ENCODE peak calls at places on chromosomes 13 and 19, in five cellular contexts. A is HepG2, U is suprapubic skin, R is ovary, O is upper lobe of left lung. D is an unnamed sample.

GRCh38 chr13:40622761-40623160 is 43.7 kb downstream of the FOXO1 start:
- DNase-seq in A (no peak), U (no peak), R (no peak), O (no peak), D (no peak)

GRCh38 chr19:42140125-42140754 is 8.0 kb upstream of the POU2F2 start:
- DNase-seq in A (peak; percentile 31), U (no peak), R (peak; percentile 48), O (peak; percentile 69), D (peak; percentile 48)

GRCh38 chr19:41399091-41399490 is 1.5 kb downstream of the BCKDHA start:
- DNase-seq in A (no peak), U (no peak), R (no peak), O (no peak), D (no peak)

GRCh38 chr19:55080121-55080914 is 4.6 kb downstream of the EPS8L1 start:
- DNase-seq in A (peak; percentile 35), U (peak; percentile 80), R (no peak), O (peak; percentile 94), D (peak; percentile 91)

GRCh38 chr13:60162096-60162495 is 1.6 kb downstream of the DIAPH3 start:
- DNase-seq in A (no peak), U (no peak), R (no peak), O (no peak), D (no peak)

GRCh38 chr13:26011996-26012688 is 39.7 kb downstream of the SHISA2 start:
- DNase-seq in A (no peak), U (no peak), R (no peak), O (peak; percentile 79), D (no peak)

GRCh38 chr13:53136554-53136953 is 107.9 kb downstream of the OLFM4 start:
- DNase-seq in A (no peak), U (no peak), R (no peak), O (no peak), D (no peak)

GRCh38 chr19:3154957-3155736 is 19.3 kb downstream of the GNA15 start:
- DNase-seq in A (peak; percentile 50), U (peak; percentile 84), R (no peak), O (no peak), D (peak; percentile 62)

GRCh38 chr13:45415112-45415511 is 3.1 kb downstream of the SLC25A30 start:
- DNase-seq in A (no peak), U (no peak), R (no peak), O (no peak), D (no peak)

GRCh38 chr19:51501594-51502263 is at the start of gene SIGLEC12:
- DNase-seq in A (no peak), U (no peak), R (no peak), O (no peak), D (peak; percentile 28)

GRCh38 chr13:31200636-31200970 is 828 bp downstream of the B3GLCT start:
- DNase-seq in A (peak; percentile 24), U (peak; percentile 80), R (peak; percentile 38), O (peak; percentile 94), D (peak; percentile 63)

GRCh38 chr13:51444922-51445321 is 7.9 kb downstream of the INTS6 start:
- DNase-seq in A (no peak), U (no peak), R (no peak), O (no peak), D (no peak)

GRCh38 chr13:110001622-110002275 is 215.4 kb upstream of the IRS2 start:
- DNase-seq in A (no peak), U (no peak), R (no peak), O (no peak), D (no peak)

GRCh38 chr19:50007170-50007569 is 18.0 kb downstream of the VRK3 start:
- DNase-seq in A (no peak), U (no peak), R (no peak), O (no peak), D (no peak)

GRCh38 chr13:25988655-25989054 is 63.2 kb downstream of the SHISA2 start:
- DNase-seq in A (no peak), U (no peak), R (no peak), O (no peak), D (no peak)

GRCh38 chr13:27533155-27533643 is 82.8 kb upstream of the MTIF3 start:
- DNase-seq in A (peak; percentile 65), U (peak; percentile 84), R (peak; percentile 64), O (peak; percentile 93), D (peak; percentile 87)

GRCh38 chr19:46413262-46414031 is at the start of gene CCDC8:
- DNase-seq in A (no peak), U (peak; percentile 64), R (peak; percentile 98), O (peak; percentile 91), D (peak; percentile 57)

GRCh38 chr13:39864221-39864620 is 208.8 kb downstream of the COG6 start:
- DNase-seq in A (no peak), U (no peak), R (no peak), O (no peak), D (no peak)

GRCh38 chr19:8489591-8490394 is 12.6 kb downstream of the PRAM1 start:
- DNase-seq in A (no peak), U (no peak), R (no peak), O (peak; percentile 62), D (no peak)

GRCh38 chr13:20174656-20175405 is 14.0 kb upstream of the GJA3 start:
- DNase-seq in A (peak; percentile 26), U (peak; percentile 93), R (peak; percentile 24), O (peak; percentile 77), D (peak; percentile 85)

GRCh38 chr13:66657165-66657895 is 572.8 kb downstream of the PCDH9 start:
- DNase-seq in A (peak; percentile 11), U (peak; percentile 71), R (no peak), O (no peak), D (no peak)
- TF ChIP-seq EP300 in A (no peak), U (no peak), R (no peak), O (no peak), D (no peak)

DNA sequence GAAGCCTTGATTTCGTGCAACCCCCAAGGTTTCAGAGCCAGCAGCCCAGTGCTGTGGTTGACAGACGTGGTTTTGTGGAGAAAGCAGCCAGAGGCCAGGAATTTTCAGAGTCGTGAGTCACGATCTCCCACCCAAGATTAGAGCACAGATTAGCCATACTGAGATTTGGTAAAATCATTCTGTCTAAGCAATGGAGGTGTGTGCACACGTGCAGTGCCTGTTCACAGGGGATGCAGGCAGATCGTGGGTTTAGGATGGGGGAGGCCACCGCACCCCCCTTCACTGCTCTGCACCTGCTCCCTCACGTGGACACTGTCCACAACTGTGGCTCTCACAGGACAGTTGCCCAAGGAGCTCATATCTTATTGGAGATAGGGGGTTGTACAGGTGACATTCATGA is 46.6 kb upstream of the GPR183 start:
- DNase-seq in A (no peak), U (no peak), R (no peak), O (no peak), D (no peak)
- H3K4me1 ChIP-seq in A (no peaks in the 10 kb centered on the region), U (peaks cover 33% of the 10 kb centered on the region), R (peaks cover 11% of the 10 kb centered on the region), O (peaks cover 18% of the 10 kb centered on the region), D (peaks cover 27% of the 10 kb centered on the region)

DNA sequence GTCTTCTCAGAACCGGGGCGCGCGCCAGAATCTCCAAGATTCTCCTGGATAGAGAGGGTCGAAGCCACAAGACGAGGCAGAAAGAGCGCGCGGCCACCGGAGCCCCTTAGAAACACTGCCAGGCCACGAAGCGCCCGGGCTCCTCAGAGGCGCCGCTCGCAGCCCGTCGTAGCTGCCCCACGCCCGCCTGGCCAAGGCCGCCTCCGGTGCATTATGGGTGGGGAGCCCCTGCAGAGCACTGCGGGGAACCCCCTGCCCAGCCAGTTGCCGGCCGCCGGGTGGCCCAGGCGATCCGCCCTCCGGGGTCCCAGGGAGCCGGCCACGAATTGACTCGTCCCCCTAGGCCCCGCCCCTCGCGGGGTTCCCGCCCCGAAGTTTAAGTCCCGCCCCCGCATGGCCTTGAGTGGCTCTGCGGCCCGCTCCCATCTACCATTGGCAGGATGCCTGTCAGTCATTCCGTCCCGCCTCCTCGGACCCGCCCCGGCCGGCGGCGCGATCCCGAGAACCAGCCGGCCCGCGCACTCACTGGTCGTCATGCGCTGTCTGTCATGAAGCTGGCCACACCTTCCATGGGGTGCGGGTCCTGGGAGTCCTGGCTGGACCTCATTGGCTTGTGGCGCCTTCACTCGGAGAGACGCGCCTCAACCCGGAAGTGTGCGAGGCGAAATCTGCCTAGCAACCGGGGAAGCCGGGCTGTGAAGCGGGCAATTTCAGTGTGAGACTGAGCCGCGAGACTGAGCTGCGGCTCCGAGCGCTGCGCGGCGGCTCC is 20.2 kb upstream of the GATAD2A start:
- DNase-seq in A (peak; percentile 99), U (peak; percentile 100), R (peak; percentile 100), O (peak; percentile 100), D (peak; percentile 100)
- TF ChIP-seq EP300 in A (no peak), U (no peak), R (no peak), O (no peak), D (no peak)

GRCh38 chr13:98540476-98540875 is 36.4 kb downstream of the STK24 start:
- DNase-seq in A (no peak), U (no peak), R (no peak), O (no peak), D (no peak)
- H3K4me1 ChIP-seq in A (peaks cover 87% of the 10 kb centered on the region), U (peaks cover 90% of the 10 kb centered on the region), R (peaks cover 26% of the 10 kb centered on the region), O (peaks cover 69% of the 10 kb centered on the region), D (peaks cover 47% of the 10 kb centered on the region)

GRCh38 chr19:35346193-35347052 is 1.3 kb upstream of the FFAR1 start:
- DNase-seq in A (peak; percentile 16), U (peak; percentile 48), R (no peak), O (no peak), D (peak; percentile 63)
- TF ChIP-seq EP300 in A (no peak), U (no peak), R (no peak), O (no peak), D (no peak)

GRCh38 chr19:18416778-18417249 is 2.4 kb upstream of the SSBP4 start:
- DNase-seq in A (peak; percentile 70), U (peak; percentile 97), R (peak; percentile 89), O (peak; percentile 95), D (peak; percentile 81)

GRCh38 chr19:18412610-18413239 is 6.5 kb upstream of the SSBP4 start:
- DNase-seq in A (no peak), U (no peak), R (no peak), O (no peak), D (no peak)

GRCh38 chr19:18415177-18415867 is 3.9 kb upstream of the SSBP4 start:
- DNase-seq in A (no peak), U (peak; percentile 89), R (peak; percentile 90), O (peak; percentile 83), D (peak; percentile 54)

GRCh38 chr19:18417250-18418033 is 1.8 kb upstream of the SSBP4 start:
- DNase-seq in A (peak; percentile 63), U (peak; percentile 89), R (peak; percentile 81), O (peak; percentile 93), D (peak; percentile 70)

GRCh38 chr19:18414504-18415176 is 4.6 kb upstream of the SSBP4 start:
- DNase-seq in A (no peak), U (no peak), R (peak; percentile 47), O (no peak), D (no peak)
- H3K4me1 ChIP-seq in A (peaks cover 64% of the 10 kb centered on the region), U (peaks cover 55% of the 10 kb centered on the region), R (peaks cover 19% of the 10 kb centered on the region), O (peaks cover 47% of the 10 kb centered on the region), D (peaks cover 35% of the 10 kb centered on the region)

D was measured in transverse colon.